ENCODE peak calls at places on chromosomes 11 and 22, in seven cellular contexts. E is HCT116, C is GM12878, U is HepG2, K is upper lobe of left lung, W is GM23338, D is K562. L is an unnamed sample.

GRCh38 chr11:17923213-17923612 is 89.6 kb downstream of the SERGEF start:
- ATAC-seq in E (no peak), C (no peak), U (no peak), K (no peak), W (no peak), D (no peak), L (peak)

GRCh38 chr11:45876401-45876800 is 9.1 kb upstream of the MAPK8IP1 start:
- ATAC-seq in E (no peak), C (no peak), U (no peak), K (no peak), W (peak), D (no peak), L (no peak)

GRCh38 chr11:94020777-94021615 is at the start of gene HEPHL1:
- ATAC-seq in E (no peak), C (no peak), U (no peak), K (no peak), W (peak), D (no peak), L (no peak)

GRCh38 chr11:11372461-11372860 is 19.4 kb upstream of the CSNK2A3 start:
- ATAC-seq in E (no peak), C (no peak), U (no peak), K (no peak), W (no peak), D (no peak), L (no peak)

GRCh38 chr11:35216962-35217667 is 78.1 kb downstream of the CD44 start:
- ATAC-seq in E (peak), C (no peak), U (peak), K (no peak), W (no peak), D (no peak), L (no peak)

GRCh38 chr11:12502950-12503579 is 125.7 kb downstream of the PARVA start:
- ATAC-seq in E (no peak), C (no peak), U (no peak), K (no peak), W (no peak), D (peak), L (no peak)

GRCh38 chr11:92776676-92777075 is 192.8 kb upstream of the MTNR1B start:
- ATAC-seq in E (no peak), C (no peak), U (no peak), K (no peak), W (no peak), D (no peak), L (no peak)

GRCh38 chr11:112581747-112582146 is 321.1 kb upstream of the PLET1 start:
- ATAC-seq in E (no peak), C (peak), U (no peak), K (no peak), W (no peak), D (no peak), L (no peak)

GRCh38 chr11:83025267-83025704 is 46.4 kb downstream of the RAB30 start:
- ATAC-seq in E (no peak), C (peak), U (peak), K (no peak), W (peak), D (no peak), L (peak)

GRCh38 chr11:121596195-121597145 is 143.7 kb upstream of the SORL1-AS1 start:
- ATAC-seq in E (peak), C (no peak), U (peak), K (peak), W (no peak), D (no peak), L (no peak)

GRCh38 chr11:86812981-86813380 is 12.6 kb downstream of the PRSS23 start:
- ATAC-seq in E (no peak), C (peak), U (no peak), K (no peak), W (no peak), D (no peak), L (no peak)

GRCh38 chr11:27705873-27706820 is 5.9 kb upstream of the BDNF start:
- ATAC-seq in E (peak), C (peak), U (peak), K (peak), W (peak), D (peak), L (no peak)

GRCh38 chr11:68889948-68890446 is 13.6 kb downstream of the MRPL21 start:
- ATAC-seq in E (peak), C (no peak), U (peak), K (peak), W (peak), D (peak), L (peak)

GRCh38 chr22:42196454-42196853 is 65.8 kb upstream of the CYP2D6 start:
- ATAC-seq in E (no peak), C (no peak), U (no peak), K (no peak), W (no peak), D (no peak), L (no peak)

GRCh38 chr11:73156686-73157085 is 14.6 kb upstream of the FCHSD2 start:
- ATAC-seq in E (no peak), C (no peak), U (no peak), K (no peak), W (no peak), D (no peak), L (no peak)

GRCh38 chr11:69636512-69636866 is 4.5 kb upstream of the CCND1 start:
- ATAC-seq in E (peak), C (no peak), U (no peak), K (peak), W (peak), D (no peak), L (peak)

GRCh38 chr11:113690619-113691569 is 15.2 kb downstream of the TMPRSS5 start:
- ATAC-seq in E (peak), C (peak), U (peak), K (peak), W (peak), D (peak), L (no peak)

GRCh38 chr11:1433977-1434640 is 44.4 kb downstream of the BRSK2 start:
- ATAC-seq in E (no peak), C (no peak), U (no peak), K (no peak), W (no peak), D (no peak), L (no peak)
- TF ChIP-seq CTCF in E (no peak), C (no peak), U (no peak), K (no peak), W (no peak), D (no peak), L (no peak)

GRCh38 chr22:17890245-17890671 is 116.0 kb upstream of the BID start:
- ATAC-seq in E (no peak), C (no peak), U (no peak), K (peak), W (no peak), D (no peak), L (no peak)
- H3K27ac ChIP-seq in E (no peak), C (no peak), U (no peak), K (no peak), W (no peak), D (no peak), L (peak)

DNA sequence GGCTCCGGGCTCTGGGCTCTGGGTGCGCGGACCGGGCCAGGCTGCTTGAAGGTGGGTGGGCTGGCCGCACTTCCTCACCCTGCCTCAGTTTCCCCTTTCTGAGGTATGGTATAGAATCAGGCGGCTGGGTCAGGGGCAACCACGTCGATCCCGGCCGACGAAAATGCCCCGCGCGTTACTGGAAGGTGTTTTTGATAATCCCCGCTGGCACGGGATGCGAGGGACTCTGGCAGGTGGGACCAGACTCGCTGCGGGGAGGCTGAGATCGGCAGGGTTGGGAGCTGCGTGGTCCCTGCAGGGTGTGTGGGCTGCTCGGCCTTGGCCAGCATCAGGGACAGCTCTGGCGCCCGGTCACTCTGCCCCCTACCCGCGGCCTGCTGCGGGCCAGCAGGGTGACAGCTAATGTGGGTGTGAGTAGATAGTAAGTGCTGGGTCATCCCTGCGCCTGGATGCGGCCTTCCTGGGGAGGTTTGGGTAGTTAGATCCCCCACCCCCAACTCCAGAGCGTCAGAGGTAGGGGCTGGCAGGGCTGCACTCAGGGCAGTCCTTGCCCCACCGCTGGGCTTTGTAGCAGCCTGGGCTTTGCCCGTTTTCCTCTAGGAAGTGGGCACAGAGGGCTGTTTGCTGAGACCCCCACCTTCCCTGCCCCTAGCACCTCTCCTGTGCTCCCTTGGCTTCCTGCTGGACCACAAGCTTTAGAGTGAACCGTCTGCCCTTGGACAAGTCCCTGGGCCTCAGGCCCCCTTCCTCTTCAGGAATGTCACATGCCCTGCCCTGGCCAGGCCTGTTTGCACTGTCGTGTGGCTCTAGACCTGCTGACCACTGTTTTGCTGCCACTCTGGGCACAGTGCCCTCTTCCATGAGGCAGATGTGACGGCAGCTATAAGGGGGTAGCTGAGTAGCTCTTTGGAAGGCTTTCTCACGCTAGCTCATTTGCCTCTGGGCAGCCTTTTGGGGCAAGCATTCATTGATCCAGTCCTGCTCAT is 579 bp downstream of the TANGO2 start:
- ATAC-seq in E (peak), C (peak), U (peak), K (peak), W (peak), D (peak), L (peak)
- TF ChIP-seq POLR2AphosphoS5 in E (no peak), C (no peak), U (no peak), K (no peak), W (no peak), D (no peak), L (no peak)

GRCh38 chr11:127003260-127003981 is 2.9 kb upstream of the KIRREL3 start:
- ATAC-seq in E (no peak), C (peak), U (peak), K (peak), W (peak), D (peak), L (no peak)
- TF ChIP-seq CTCF in E (no peak), C (peak), U (peak), K (no peak), W (peak), D (no peak), L (no peak)

L was measured in gastroesophageal sphincter.